ENCODE peak calls at places on chromosomes 11 and 22, in seven cellular contexts. O is GM23338, K is HCT116, N is OCI-LY7, M is hepatocyte, I is GM23248, Z is neural progenitor cell. Y is an unnamed sample.

GRCh38 chr11:73400293-73400692 is 24.1 kb downstream of the RELT start:
- DNase-seq in I (no peak), O (no peak), Z (peak; percentile 38), K (no peak), M (no peak), N (no peak), Y (no peak)

GRCh38 chr22:43126506-43127165 is 16.1 kb downstream of the BIK start:
- DNase-seq in K (peak; percentile 82), Z (no peak), M (peak; percentile 88), O (no peak), N (no peak), I (peak; percentile 83), Y (peak; percentile 88)

GRCh38 chr11:12560861-12561260 is 113.4 kb upstream of the TEAD1 start:
- DNase-seq in N (no peak), O (no peak), K (no peak), Z (no peak), I (no peak), M (no peak), Y (no peak)

GRCh38 chr11:27088353-27088752 is 47.7 kb downstream of the BBOX1 start:
- DNase-seq in K (no peak), N (no peak), M (no peak), I (no peak), O (no peak), Z (no peak), Y (no peak)

GRCh38 chr11:76147106-76147735 is 59.1 kb downstream of the WNT11 start:
- DNase-seq in Z (no peak), O (no peak), N (no peak), M (no peak), K (no peak), I (no peak), Y (no peak)

GRCh38 chr11:76062733-76063132 is 143.6 kb downstream of the WNT11 start:
- DNase-seq in I (no peak), O (no peak), K (no peak), Z (no peak), M (no peak), N (no peak), Y (no peak)

GRCh38 chr22:27435839-27436581 is 365.5 kb downstream of the MN1 start:
- DNase-seq in M (peak; percentile 62), N (no peak), I (peak; percentile 86), K (no peak), Z (peak; percentile 77), O (peak; percentile 38), Y (no peak)

GRCh38 chr11:64131657-64132387 is 34.1 kb downstream of the MACROD1 start:
- DNase-seq in O (no peak), Z (peak; percentile 70), K (no peak), N (no peak), M (peak; percentile 39), I (no peak), Y (no peak)

GRCh38 chr11:26842458-26842841 is 120.6 kb upstream of the SLC5A12 start:
- DNase-seq in N (no peak), Z (no peak), O (no peak), K (no peak), M (peak; percentile 18), I (peak; percentile 64), Y (no peak)

GRCh38 chr11:75333807-75334140 is 17.7 kb downstream of the ARRB1 start:
- DNase-seq in Z (no peak), M (no peak), N (no peak), O (no peak), K (no peak), I (no peak), Y (no peak)

GRCh38 chr11:96760815-96761214 is 371.0 kb downstream of the JRKL start:
- DNase-seq in O (no peak), Z (no peak), K (no peak), I (no peak), M (no peak), N (no peak), Y (no peak)

GRCh38 chr11:73950869-73951710 is at the start of gene DNAJB13:
- DNase-seq in Z (peak; percentile 85), I (peak; percentile 63), M (peak; percentile 52), K (peak; percentile 38), O (peak; percentile 88), N (peak; percentile 63), Y (peak; percentile 70)

GRCh38 chr11:12598330-12599256 is 75.6 kb upstream of the TEAD1 start:
- DNase-seq in K (no peak), N (no peak), O (no peak), M (no peak), Z (no peak), I (no peak), Y (no peak)

GRCh38 chr11:9232482-9232881 is 32.7 kb downstream of the DENND5A start:
- DNase-seq in Z (no peak), M (no peak), O (no peak), I (no peak), N (no peak), K (no peak), Y (no peak)

GRCh38 chr11:123308077-123308476 is 113.0 kb upstream of the CLMP start:
- DNase-seq in K (no peak), Z (no peak), O (no peak), N (no peak), M (no peak), I (peak; percentile 87), Y (no peak)

GRCh38 chr11:117876341-117877119 is at the start of gene FXYD6:
- DNase-seq in K (no peak), I (peak; percentile 17), Z (peak; percentile 92), M (peak; percentile 82), N (no peak), O (peak; percentile 83), Y (no peak)

GRCh38 chr22:48071828-48072227 is 1309.4 kb downstream of the TBC1D22A start:
- DNase-seq in N (peak; percentile 88), M (no peak), I (no peak), Z (no peak), K (no peak), O (no peak), Y (no peak)

GRCh38 chr11:32259641-32260081 is 168.8 kb downstream of the RCN1 start:
- DNase-seq in I (peak; percentile 30), O (no peak), Z (no peak), N (no peak), M (peak; percentile 80), K (no peak), Y (peak; percentile 32)

GRCh38 chr11:76153609-76153949 is 52.7 kb downstream of the WNT11 start:
- DNase-seq in I (peak; percentile 81), O (no peak), K (no peak), M (no peak), N (no peak), Z (no peak), Y (peak; percentile 88)

GRCh38 chr11:61627831-61628753 is 47.2 kb upstream of the SYT7 start:
- DNase-seq in M (peak; percentile 89), K (peak; percentile 45), Z (peak; percentile 86), N (peak; percentile 31), O (peak; percentile 88), I (peak; percentile 87), Y (peak; percentile 89)

GRCh38 chr22:36360871-36361383 is 26.8 kb downstream of the MYH9 start:
- DNase-seq in N (no peak), Z (no peak), M (peak; percentile 66), I (no peak), K (no peak), O (peak; percentile 56), Y (no peak)

GRCh38 chr22:36364255-36365019 is 23.3 kb downstream of the MYH9 start:
- DNase-seq in O (no peak), N (no peak), M (no peak), I (peak; percentile 54), K (no peak), Z (no peak), Y (no peak)

GRCh38 chr22:36362077-36362476 is 25.7 kb downstream of the MYH9 start:
- DNase-seq in N (no peak), O (no peak), Z (no peak), I (no peak), M (no peak), K (no peak), Y (no peak)

GRCh38 chr22:36363378-36363931 is 24.3 kb downstream of the MYH9 start:
- DNase-seq in N (no peak), K (no peak), Z (no peak), M (peak; percentile 72), O (no peak), I (no peak), Y (peak; percentile 53)

GRCh38 chr22:36362819-36363377 is 24.9 kb downstream of the MYH9 start:
- DNase-seq in M (no peak), Z (no peak), K (no peak), O (no peak), N (no peak), I (peak; percentile 86), Y (peak; percentile 43)
- H3K27ac ChIP-seq in M (peak overlapping the region; percentile 98), Z (no peak overlapping the region), K (peak overlapping the region; percentile 22), O (peak overlapping the region; percentile 83), N (no peak overlapping the region), I (peak overlapping the region; percentile 80), Y (peak overlapping the region; percentile 75)

DNA sequence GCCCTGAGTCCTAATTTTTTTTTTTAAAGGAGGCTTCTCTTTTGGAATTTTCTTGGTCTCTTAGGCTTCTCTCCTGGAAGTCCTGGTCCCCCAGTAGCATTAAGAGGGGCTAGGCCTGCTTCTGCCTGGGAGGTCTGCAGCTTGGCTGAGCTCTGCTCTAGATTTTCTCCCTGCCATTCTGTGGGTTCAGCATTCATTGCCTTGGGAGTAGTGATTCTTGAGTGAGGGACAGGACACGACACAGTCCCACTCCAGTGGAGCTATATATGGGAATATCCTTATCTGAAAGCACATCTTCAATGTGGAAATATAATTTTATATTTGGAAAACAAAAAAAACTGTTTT is 3.7 kb downstream of the IGSF22 start:
- DNase-seq in K (no peak), M (no peak), I (no peak), Z (no peak), O (no peak), N (no peak), Y (no peak)
- H3K4me3 ChIP-seq in K (no peak overlapping the region), M (no peak overlapping the region), I (peak overlapping the region; percentile 77), Z (peak overlapping the region; percentile 64), O (peak overlapping the region; percentile 94), N (no peak overlapping the region), Y (no peak overlapping the region)

DNA sequence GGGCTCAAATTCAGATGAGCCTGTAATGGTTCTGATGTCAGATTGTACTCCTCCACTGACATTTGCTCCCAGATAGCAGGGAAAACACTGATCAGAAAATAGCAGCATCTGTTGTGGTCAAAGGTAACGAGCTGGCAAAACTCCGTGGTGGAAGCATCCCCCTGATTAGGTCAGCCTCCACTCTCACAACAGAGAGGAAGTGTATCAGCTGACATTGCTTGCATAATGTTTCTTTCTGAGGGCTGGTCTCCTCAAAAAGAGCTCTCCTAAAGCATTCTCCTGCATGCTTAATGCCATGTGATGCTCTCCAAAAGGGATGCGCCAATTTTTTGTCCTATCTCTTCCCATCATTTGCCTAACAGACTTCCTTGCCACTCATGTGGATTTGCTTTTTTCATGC is 6.2 kb upstream of the TENM4 start:
- DNase-seq in I (no peak), K (no peak), O (no peak), M (no peak), N (no peak), Z (no peak), Y (no peak)
- TF ChIP-seq EZH2phosphoT487 in I (no peak), K (no peak), O (no peak), M (no peak), N (no peak), Z (no peak), Y (no peak)

DNA sequence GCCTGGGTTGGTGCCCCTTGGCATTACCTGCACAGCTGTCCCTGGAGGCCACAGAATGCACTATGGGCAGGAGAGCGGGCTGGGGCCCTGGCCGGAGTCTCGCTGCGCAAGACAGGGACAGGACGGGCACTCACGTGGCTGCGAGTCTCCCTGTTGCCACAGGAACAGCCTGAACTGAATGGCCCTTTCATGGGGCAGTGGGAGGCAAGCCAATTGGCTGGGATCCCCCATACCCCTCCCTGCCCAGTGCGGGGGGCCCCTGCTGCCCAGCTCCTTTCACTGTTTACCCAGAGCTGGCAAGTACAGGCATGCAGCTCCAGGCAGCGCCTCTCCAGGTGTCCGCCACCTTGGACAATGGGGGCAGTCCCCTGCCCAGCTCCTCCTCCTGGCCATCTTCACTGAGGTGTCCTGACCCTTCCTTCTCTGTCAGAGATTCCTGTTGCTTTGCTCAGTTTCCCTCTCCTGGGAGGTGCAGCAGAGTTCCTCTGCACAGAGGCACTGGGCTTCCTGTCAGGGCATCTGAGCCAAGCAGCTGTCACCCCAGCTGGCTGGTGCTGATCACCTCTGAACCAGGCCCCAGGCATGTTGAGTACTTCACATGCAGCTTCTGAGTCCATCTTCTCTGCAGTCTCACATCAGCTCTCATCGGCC is 5.2 kb downstream of the USP2 start:
- DNase-seq in I (peak; percentile 42), K (no peak), Z (peak; percentile 70), M (no peak), N (peak; percentile 44), O (no peak), Y (no peak)
- H3K27ac ChIP-seq in I (peak overlapping the region; percentile 19), K (no peak overlapping the region), Z (no peak overlapping the region), M (no peak overlapping the region), N (no peak overlapping the region), O (no peak overlapping the region), Y (no peak overlapping the region)

Y was measured in PC-3.